ENCODE peak calls at places on chromosomes 13 and 19, in eight cellular contexts. L is left lung; A is cardiac muscle cell; J is lung; U is CD4-positive, alpha-beta T cell; D is A549; N is PC-3; M is DND-41. X is an unnamed sample.

GRCh38 chr19:49809155-49809986 is 3.7 kb downstream of the FUZ start:
- DNase-seq in L (peak), D (peak), U (peak), N (peak), M (no peak), A (no peak), J (peak), X (peak)

GRCh38 chr19:14433454-14434156 is 499 bp downstream of the PKN1 start:
- DNase-seq in A (no peak), J (no peak), M (peak), L (no peak), N (peak), U (peak), D (no peak), X (no peak)

GRCh38 chr19:6693681-6694080 is 23.7 kb upstream of the TNFSF14 start:
- DNase-seq in J (no peak), U (no peak), D (no peak), M (peak), N (no peak), A (no peak), L (no peak), X (no peak)

GRCh38 chr19:4442846-4443146 is 14.8 kb downstream of the UBXN6 start:
- DNase-seq in U (no peak), M (no peak), J (no peak), L (no peak), N (no peak), D (no peak), A (no peak), X (no peak)

GRCh38 chr13:97018029-97018819 is 23.9 kb upstream of the OXGR1 start:
- DNase-seq in A (peak), N (peak), L (no peak), D (no peak), M (peak), U (no peak), J (peak), X (peak)

GRCh38 chr19:42038675-42039074 is 31.3 kb downstream of the GRIK5 start:
- DNase-seq in A (no peak), N (no peak), L (no peak), J (no peak), U (no peak), D (no peak), M (no peak), X (no peak)

GRCh38 chr13:40604135-40604534 is 62.3 kb downstream of the FOXO1 start:
- DNase-seq in J (no peak), M (no peak), U (no peak), A (no peak), L (no peak), D (no peak), N (no peak), X (no peak)

GRCh38 chr19:47541507-47541906 is 26.6 kb upstream of the NAPA start:
- DNase-seq in U (no peak), L (no peak), M (no peak), J (no peak), N (no peak), A (peak), D (no peak), X (peak)

GRCh38 chr19:2144190-2144589 is 7.2 kb downstream of the AP3D1 start:
- DNase-seq in D (no peak), L (no peak), A (no peak), M (no peak), U (no peak), N (no peak), J (no peak), X (no peak)

GRCh38 chr19:1465191-1466016 is 13.6 kb downstream of the C19orf25 start:
- DNase-seq in U (no peak), D (no peak), J (no peak), L (no peak), A (no peak), N (no peak), M (no peak), X (no peak)

GRCh38 chr13:49563513-49563912 is 21.8 kb downstream of the RCBTB1 start:
- DNase-seq in D (no peak), U (no peak), L (no peak), N (no peak), A (peak), J (no peak), M (no peak), X (no peak)

GRCh38 chr19:51792932-51793331 is 2.0 kb upstream of the FPR3 start:
- DNase-seq in A (no peak), U (no peak), D (no peak), L (no peak), J (no peak), N (no peak), M (no peak), X (no peak)
- H3K27ac ChIP-seq in A (no peak), U (no peak), D (no peak), L (no peak), J (no peak), N (no peak), M (no peak), X (no peak)

GRCh38 chr13:33251131-33251629 is 34.4 kb downstream of the STARD13 start:
- DNase-seq in L (no peak), M (no peak), J (no peak), U (no peak), A (peak), D (no peak), N (peak), X (no peak)
- H3K27ac ChIP-seq in L (peak), M (no peak), J (no peak), U (no peak), A (peak), D (peak), N (peak), X (no peak)

DNA sequence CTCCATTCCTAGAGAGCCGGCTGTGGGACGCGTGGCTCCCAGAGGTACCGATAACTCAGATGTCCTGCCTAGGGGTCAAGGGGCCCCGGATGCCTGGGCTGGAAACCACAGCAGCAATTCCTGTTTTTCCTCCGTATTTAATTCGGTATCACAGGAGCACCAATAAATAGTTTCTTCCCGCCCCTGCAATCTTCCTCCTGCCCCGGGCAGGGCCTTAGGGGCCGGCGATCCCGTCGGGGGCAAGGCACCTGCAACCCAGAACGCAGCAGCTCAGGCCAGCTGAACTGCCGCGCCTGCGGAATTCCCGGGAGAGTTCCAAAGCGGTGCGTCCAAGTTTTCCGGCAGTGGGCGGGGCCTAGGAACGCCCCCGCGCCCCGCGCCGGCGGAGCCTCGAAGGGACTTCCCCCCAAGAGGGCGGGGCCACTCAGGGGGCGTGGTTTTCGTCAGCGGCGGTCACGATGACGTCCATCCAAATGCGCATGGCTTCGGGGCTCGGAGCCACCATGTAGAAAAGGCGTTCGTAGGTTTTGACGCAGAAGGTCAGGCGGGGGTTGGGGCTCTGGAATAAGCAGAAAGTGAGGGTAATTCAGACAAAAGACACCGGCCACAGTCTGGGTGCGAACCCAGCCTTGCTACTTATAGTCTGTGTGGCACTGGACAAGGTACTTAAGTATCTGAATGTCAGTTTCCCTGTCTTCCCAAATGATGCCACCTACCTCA is 9.7 kb upstream of the LYPD3 start:
- DNase-seq in U (peak), N (peak), M (no peak), D (peak), L (peak), J (peak), A (peak), X (peak)
- H3K27ac ChIP-seq in U (peak), N (peak), M (no peak), D (peak), L (peak), J (peak), A (peak), X (peak)

GRCh38 chr19:11054200-11054599 is 35.1 kb upstream of the LDLR start:
- DNase-seq in U (no peak), A (no peak), N (no peak), L (no peak), D (no peak), M (no peak), J (no peak), X (no peak)

GRCh38 chr19:11047856-11048255 is 41.4 kb upstream of the LDLR start:
- DNase-seq in L (no peak), M (no peak), N (no peak), A (no peak), D (no peak), U (no peak), J (no peak), X (no peak)

GRCh38 chr19:11046608-11047354 is 42.5 kb upstream of the LDLR start:
- DNase-seq in N (no peak), M (no peak), D (no peak), L (no peak), A (no peak), U (no peak), J (no peak), X (no peak)

GRCh38 chr19:11052391-11052790 is 36.9 kb upstream of the LDLR start:
- DNase-seq in D (no peak), L (no peak), N (no peak), U (no peak), A (no peak), J (no peak), M (no peak), X (no peak)

GRCh38 chr19:11050323-11051114 is 38.7 kb upstream of the LDLR start:
- DNase-seq in J (no peak), M (no peak), A (no peak), U (no peak), D (no peak), N (no peak), L (no peak), X (no peak)
- H3K27ac ChIP-seq in J (no peak), M (no peak), A (no peak), U (peak), D (no peak), N (no peak), L (no peak), X (peak)

X was measured in CD8-positive, alpha-beta T cell.